ENCODE peak calls at places on chromosomes 6 and 20, in seven cellular contexts. One of them, this sample, is unnamed.

GRCh38 chr20:47392721-47393073 is 36.2 kb upstream of the ZMYND8 start:
- DNase-seq in GM23248: peak
- DNase-seq in GM12878: no peak
- DNase-seq in fibroblast of lung: no peak
- DNase-seq in PC-3: peak
- DNase-seq in HepG2: no peak
- DNase-seq in PC-9: peak
- DNase-seq in this sample: peak

GRCh38 chr6:14211596-14211961 is 94.0 kb downstream of the CD83 start:
- DNase-seq in GM23248: peak
- DNase-seq in GM12878: no peak
- DNase-seq in fibroblast of lung: peak
- DNase-seq in PC-3: peak
- DNase-seq in HepG2: peak
- DNase-seq in PC-9: peak
- DNase-seq in this sample: no peak

GRCh38 chr6:85662251-85662650 is 19.6 kb upstream of the SYNCRIP start:
- DNase-seq in GM23248: peak
- DNase-seq in GM12878: no peak
- DNase-seq in fibroblast of lung: no peak
- DNase-seq in PC-3: peak
- DNase-seq in HepG2: no peak
- DNase-seq in PC-9: no peak
- DNase-seq in this sample: no peak

GRCh38 chr6:143743256-143744166 is 65.7 kb downstream of the PHACTR2 start:
- DNase-seq in GM23248: peak
- DNase-seq in GM12878: no peak
- DNase-seq in fibroblast of lung: peak
- DNase-seq in PC-3: no peak
- DNase-seq in HepG2: peak
- DNase-seq in PC-9: no peak
- DNase-seq in this sample: no peak

GRCh38 chr20:35146299-35146921 is 726 bp downstream of the EDEM2 start:
- DNase-seq in GM23248: peak
- DNase-seq in GM12878: no peak
- DNase-seq in fibroblast of lung: no peak
- DNase-seq in PC-3: peak
- DNase-seq in HepG2: peak
- DNase-seq in PC-9: no peak
- DNase-seq in this sample: peak

GRCh38 chr20:3871549-3872265 is 17.5 kb upstream of the PANK2 start:
- DNase-seq in GM23248: peak
- DNase-seq in GM12878: no peak
- DNase-seq in fibroblast of lung: no peak
- DNase-seq in PC-3: peak
- DNase-seq in HepG2: peak
- DNase-seq in PC-9: peak
- DNase-seq in this sample: peak

GRCh38 chr6:31203345-31203979 is 33.0 kb upstream of the POU5F1 start:
- DNase-seq in GM23248: peak
- DNase-seq in GM12878: peak
- DNase-seq in fibroblast of lung: peak
- DNase-seq in PC-3: peak
- DNase-seq in HepG2: peak
- DNase-seq in PC-9: peak
- DNase-seq in this sample: peak

GRCh38 chr6:82298012-82298411 is 50.5 kb upstream of the IBTK start:
- DNase-seq in GM23248: peak
- DNase-seq in GM12878: no peak
- DNase-seq in fibroblast of lung: no peak
- DNase-seq in PC-3: peak
- DNase-seq in HepG2: no peak
- DNase-seq in PC-9: peak
- DNase-seq in this sample: peak

GRCh38 chr20:64037498-64038213 is 1.7 kb downstream of the C20orf204 start:
- DNase-seq in GM23248: no peak
- DNase-seq in GM12878: no peak
- DNase-seq in fibroblast of lung: no peak
- DNase-seq in PC-3: peak
- DNase-seq in HepG2: no peak
- DNase-seq in PC-9: no peak
- DNase-seq in this sample: no peak

DNA sequence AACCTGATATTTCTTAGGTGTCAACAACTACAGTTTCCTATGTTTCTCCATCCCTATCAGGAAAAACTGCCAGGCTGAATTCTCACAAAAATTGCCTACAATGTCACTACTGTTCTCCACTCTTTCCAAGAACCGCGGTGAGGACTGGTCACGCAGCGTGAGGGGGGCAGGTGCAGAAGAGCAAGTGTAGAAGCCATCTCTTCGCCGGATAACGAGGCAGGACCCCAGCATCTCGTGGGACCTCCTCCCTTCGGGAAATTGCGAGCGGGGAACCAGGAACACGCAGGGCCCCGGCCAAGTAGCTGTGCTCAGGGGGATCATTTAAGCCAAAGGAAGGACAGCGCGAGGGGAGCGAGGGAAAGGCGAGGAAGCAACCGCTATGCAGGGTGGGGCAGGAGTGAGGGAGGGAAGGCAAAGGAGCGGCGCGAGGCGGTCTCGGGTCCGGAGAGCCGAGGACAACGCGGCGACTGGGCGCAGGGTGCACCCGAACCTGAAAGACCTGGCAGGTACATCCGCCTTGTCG is 593 bp downstream of the APMAP start:
- DNase-seq in GM23248: peak
- DNase-seq in GM12878: no peak
- DNase-seq in fibroblast of lung: no peak
- DNase-seq in PC-3: peak
- DNase-seq in HepG2: no peak
- DNase-seq in PC-9: no peak
- DNase-seq in this sample: no peak
- TF ChIP-seq EZH2 in GM23248: no peak
- TF ChIP-seq EZH2 in GM12878: no peak
- TF ChIP-seq EZH2 in fibroblast of lung: no peak
- TF ChIP-seq EZH2 in PC-3: no peak
- TF ChIP-seq EZH2 in HepG2: no peak
- TF ChIP-seq EZH2 in PC-9: no peak
- TF ChIP-seq EZH2 in this sample: no peak

DNA sequence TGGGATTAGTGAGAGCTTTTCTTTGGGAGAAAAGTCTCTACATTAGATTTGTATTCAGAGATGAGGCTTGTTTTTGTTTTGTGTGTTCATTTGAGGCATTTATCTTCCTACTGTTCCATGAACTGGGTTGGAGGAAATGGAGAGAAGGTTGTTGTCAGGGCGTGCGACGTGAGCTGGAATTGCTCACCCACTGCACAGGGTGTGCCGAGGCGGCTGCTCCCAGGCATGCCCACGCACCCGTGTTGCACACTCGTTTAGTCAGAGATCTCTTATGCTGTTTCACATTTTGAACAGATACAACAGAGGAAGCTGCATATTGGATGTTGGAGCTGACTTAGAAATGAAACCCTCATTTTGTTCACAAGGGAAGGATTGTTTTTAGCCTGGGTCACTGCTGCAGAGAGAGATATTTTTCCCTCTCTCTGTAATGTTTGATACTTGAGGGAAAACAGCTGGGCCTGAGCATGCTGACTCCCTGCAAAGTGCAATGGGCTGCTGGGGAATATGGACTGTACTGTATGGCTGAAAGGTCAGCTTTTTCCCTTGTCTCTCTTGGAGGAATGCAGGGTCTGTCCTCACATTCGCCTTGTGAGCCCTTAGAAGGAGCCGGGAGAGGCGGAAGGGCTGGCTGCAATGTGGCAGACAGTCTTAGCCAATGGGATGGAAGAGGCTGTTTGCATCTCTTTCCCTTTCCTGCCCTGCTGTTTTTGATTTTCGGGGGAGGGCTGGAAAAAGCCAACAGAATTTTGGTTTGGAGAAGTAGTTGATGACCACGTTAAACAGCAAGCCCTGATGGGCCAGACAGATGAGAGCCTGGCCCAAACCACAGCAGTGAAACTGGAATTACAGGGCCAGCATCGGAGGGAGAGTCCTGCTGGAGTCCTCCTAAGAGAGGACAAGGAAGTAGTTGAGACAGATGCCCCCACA is 170.8 kb downstream of the SASH1 start:
- DNase-seq in GM23248: peak
- DNase-seq in GM12878: no peak
- DNase-seq in fibroblast of lung: peak
- DNase-seq in PC-3: no peak
- DNase-seq in HepG2: no peak
- DNase-seq in PC-9: no peak
- DNase-seq in this sample: no peak
- H3K4me2 ChIP-seq in GM23248: peak
- H3K4me2 ChIP-seq in GM12878: no peak
- H3K4me2 ChIP-seq in fibroblast of lung: peak
- H3K4me2 ChIP-seq in PC-3: no peak
- H3K4me2 ChIP-seq in HepG2: no peak
- H3K4me2 ChIP-seq in PC-9: no peak
- H3K4me2 ChIP-seq in this sample: peak

GRCh38 chr6:100461273-100461919 is 3.3 kb downstream of the SIM1 start:
- DNase-seq in GM23248: peak
- DNase-seq in GM12878: no peak
- DNase-seq in fibroblast of lung: no peak
- DNase-seq in PC-3: no peak
- DNase-seq in HepG2: no peak
- DNase-seq in PC-9: no peak
- DNase-seq in this sample: no peak
- TF ChIP-seq EZH2 in GM23248: no peak
- TF ChIP-seq EZH2 in GM12878: no peak
- TF ChIP-seq EZH2 in fibroblast of lung: peak
- TF ChIP-seq EZH2 in PC-3: no peak
- TF ChIP-seq EZH2 in HepG2: peak
- TF ChIP-seq EZH2 in PC-9: no peak
- TF ChIP-seq EZH2 in this sample: peak

GRCh38 chr20:38616457-38616856 is 14.8 kb downstream of the ARHGAP40 start:
- DNase-seq in GM23248: no peak
- DNase-seq in GM12878: no peak
- DNase-seq in fibroblast of lung: no peak
- DNase-seq in PC-3: no peak
- DNase-seq in HepG2: no peak
- DNase-seq in PC-9: no peak
- DNase-seq in this sample: no peak

GRCh38 chr20:38615283-38615682 is 13.7 kb downstream of the ARHGAP40 start:
- DNase-seq in GM23248: no peak
- DNase-seq in GM12878: no peak
- DNase-seq in fibroblast of lung: no peak
- DNase-seq in PC-3: no peak
- DNase-seq in HepG2: no peak
- DNase-seq in PC-9: no peak
- DNase-seq in this sample: no peak

GRCh38 chr20:38610521-38610920 is 8.9 kb downstream of the ARHGAP40 start:
- DNase-seq in GM23248: peak
- DNase-seq in GM12878: no peak
- DNase-seq in fibroblast of lung: no peak
- DNase-seq in PC-3: peak
- DNase-seq in HepG2: no peak
- DNase-seq in PC-9: peak
- DNase-seq in this sample: peak

GRCh38 chr20:38609828-38610227 is 8.2 kb downstream of the ARHGAP40 start:
- DNase-seq in GM23248: peak
- DNase-seq in GM12878: no peak
- DNase-seq in fibroblast of lung: no peak
- DNase-seq in PC-3: no peak
- DNase-seq in HepG2: no peak
- DNase-seq in PC-9: no peak
- DNase-seq in this sample: no peak

GRCh38 chr20:38612921-38613320 is 11.3 kb downstream of the ARHGAP40 start:
- DNase-seq in GM23248: no peak
- DNase-seq in GM12878: no peak
- DNase-seq in fibroblast of lung: no peak
- DNase-seq in PC-3: no peak
- DNase-seq in HepG2: no peak
- DNase-seq in PC-9: no peak
- DNase-seq in this sample: no peak
- H3K4me2 ChIP-seq in GM23248: no peak
- H3K4me2 ChIP-seq in GM12878: no peak
- H3K4me2 ChIP-seq in fibroblast of lung: no peak
- H3K4me2 ChIP-seq in PC-3: no peak
- H3K4me2 ChIP-seq in HepG2: no peak
- H3K4me2 ChIP-seq in PC-9: no peak
- H3K4me2 ChIP-seq in this sample: no peak

DNA sequence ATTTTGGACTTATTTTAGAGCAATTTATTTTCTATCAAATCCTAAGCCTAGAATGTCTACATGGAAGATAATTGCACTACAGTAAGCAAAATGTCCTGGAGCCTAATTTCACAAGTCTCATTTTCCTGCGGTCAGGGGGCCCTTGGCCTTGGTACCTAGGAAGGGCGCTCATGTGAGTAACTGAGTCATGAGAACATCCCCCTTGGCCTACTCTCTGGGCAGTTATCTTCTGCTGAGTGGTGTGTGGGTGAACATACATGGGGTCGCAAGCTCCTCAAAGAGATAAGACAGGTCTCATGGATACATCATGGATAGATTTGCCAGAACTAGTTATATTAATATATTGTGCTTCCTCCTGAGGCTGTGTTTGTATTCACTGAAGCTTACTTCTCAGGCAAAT is 211.2 kb upstream of the MARCKS start:
- DNase-seq in GM23248: no peak
- DNase-seq in GM12878: no peak
- DNase-seq in fibroblast of lung: no peak
- DNase-seq in PC-3: no peak
- DNase-seq in HepG2: no peak
- DNase-seq in PC-9: no peak
- DNase-seq in this sample: no peak
- TF ChIP-seq EZH2 in GM23248: no peak
- TF ChIP-seq EZH2 in GM12878: no peak
- TF ChIP-seq EZH2 in fibroblast of lung: no peak
- TF ChIP-seq EZH2 in PC-3: no peak
- TF ChIP-seq EZH2 in HepG2: no peak
- TF ChIP-seq EZH2 in PC-9: no peak
- TF ChIP-seq EZH2 in this sample: no peak

GRCh38 chr6:108732101-108732870 is 115.9 kb upstream of the ARMC2 start:
- DNase-seq in GM23248: peak
- DNase-seq in GM12878: no peak
- DNase-seq in fibroblast of lung: peak
- DNase-seq in PC-3: peak
- DNase-seq in HepG2: no peak
- DNase-seq in PC-9: peak
- DNase-seq in this sample: peak

GRCh38 chr6:108728826-108729225 is 119.4 kb upstream of the ARMC2 start:
- DNase-seq in GM23248: no peak
- DNase-seq in GM12878: no peak
- DNase-seq in fibroblast of lung: no peak
- DNase-seq in PC-3: no peak
- DNase-seq in HepG2: peak
- DNase-seq in PC-9: no peak
- DNase-seq in this sample: no peak

GRCh38 chr6:108727966-108728730 is 120.1 kb upstream of the ARMC2 start:
- DNase-seq in GM23248: no peak
- DNase-seq in GM12878: no peak
- DNase-seq in fibroblast of lung: no peak
- DNase-seq in PC-3: no peak
- DNase-seq in HepG2: no peak
- DNase-seq in PC-9: no peak
- DNase-seq in this sample: no peak

GRCh38 chr6:108731229-108731565 is 117.0 kb upstream of the ARMC2 start:
- DNase-seq in GM23248: no peak
- DNase-seq in GM12878: no peak
- DNase-seq in fibroblast of lung: no peak
- DNase-seq in PC-3: no peak
- DNase-seq in HepG2: no peak
- DNase-seq in PC-9: no peak
- DNase-seq in this sample: no peak

GRCh38 chr6:108730556-108731228 is 117.5 kb upstream of the ARMC2 start:
- DNase-seq in GM23248: no peak
- DNase-seq in GM12878: no peak
- DNase-seq in fibroblast of lung: peak
- DNase-seq in PC-3: no peak
- DNase-seq in HepG2: no peak
- DNase-seq in PC-9: no peak
- DNase-seq in this sample: no peak
- H3K4me2 ChIP-seq in GM23248: no peak
- H3K4me2 ChIP-seq in GM12878: no peak
- H3K4me2 ChIP-seq in fibroblast of lung: peak
- H3K4me2 ChIP-seq in PC-3: no peak
- H3K4me2 ChIP-seq in HepG2: peak
- H3K4me2 ChIP-seq in PC-9: peak
- H3K4me2 ChIP-seq in this sample: no peak

This sample was measured in mammary epithelial cell.